ENCODE peak calls at places on chromosomes 6 and 20, in eight cellular contexts. One of them, this sample, is unnamed.

GRCh38 chr20:58647814-58648501 is 3.1 kb upstream of the STX16 start:
- DNase-seq in IMR-90: peak; percentile 82
- DNase-seq in A549: no peak
- DNase-seq in K562: no peak
- DNase-seq in WTC11: peak; percentile 8
- DNase-seq in GM12878: no peak
- DNase-seq in H1: no peak
- DNase-seq in HepG2: no peak
- DNase-seq in this sample: no peak

GRCh38 chr20:51900443-51900842 is 98.1 kb upstream of the SALL4 start:
- DNase-seq in GM12878: no peak
- DNase-seq in A549: no peak
- DNase-seq in H1: no peak
- DNase-seq in WTC11: no peak
- DNase-seq in IMR-90: no peak
- DNase-seq in HepG2: no peak
- DNase-seq in K562: no peak
- DNase-seq in this sample: no peak

GRCh38 chr6:1607557-1608221 is 2.0 kb upstream of the FOXC1 start:
- DNase-seq in IMR-90: no peak
- DNase-seq in K562: no peak
- DNase-seq in H1: peak; percentile 75
- DNase-seq in A549: no peak
- DNase-seq in GM12878: no peak
- DNase-seq in HepG2: peak; percentile 52
- DNase-seq in WTC11: peak; percentile 83
- DNase-seq in this sample: no peak

GRCh38 chr20:5557123-5557522 is 193.1 kb upstream of the SHLD1 start:
- DNase-seq in A549: peak; percentile 78
- DNase-seq in GM12878: peak; percentile 15
- DNase-seq in WTC11: peak; percentile 69
- DNase-seq in IMR-90: peak; percentile 47
- DNase-seq in H1: peak; percentile 10
- DNase-seq in K562: peak; percentile 46
- DNase-seq in HepG2: peak; percentile 61
- DNase-seq in this sample: peak; percentile 54

GRCh38 chr6:110179406-110180227 is at the start of gene WASF1:
- DNase-seq in H1: peak; percentile 96
- DNase-seq in K562: peak; percentile 90
- DNase-seq in HepG2: peak; percentile 96
- DNase-seq in WTC11: peak; percentile 96
- DNase-seq in A549: peak; percentile 96
- DNase-seq in GM12878: peak; percentile 76
- DNase-seq in IMR-90: peak; percentile 98
- DNase-seq in this sample: peak; percentile 91

GRCh38 chr20:19815553-19815991 is 57.5 kb downstream of the RIN2 start:
- DNase-seq in WTC11: no peak
- DNase-seq in K562: no peak
- DNase-seq in IMR-90: peak; percentile 99
- DNase-seq in H1: no peak
- DNase-seq in A549: peak; percentile 96
- DNase-seq in GM12878: no peak
- DNase-seq in HepG2: peak; percentile 70
- DNase-seq in this sample: no peak

GRCh38 chr20:56403465-56403864 is 8.6 kb upstream of the CASS4 start:
- DNase-seq in H1: no peak
- DNase-seq in GM12878: no peak
- DNase-seq in IMR-90: no peak
- DNase-seq in WTC11: no peak
- DNase-seq in HepG2: no peak
- DNase-seq in K562: no peak
- DNase-seq in A549: no peak
- DNase-seq in this sample: no peak

GRCh38 chr6:128482642-128483041 is 37.8 kb downstream of the PTPRK start:
- DNase-seq in H1: no peak
- DNase-seq in A549: no peak
- DNase-seq in HepG2: no peak
- DNase-seq in WTC11: no peak
- DNase-seq in IMR-90: no peak
- DNase-seq in K562: no peak
- DNase-seq in GM12878: no peak
- DNase-seq in this sample: no peak

GRCh38 chr6:148147431-148147830 is 195.2 kb upstream of the SASH1 start:
- DNase-seq in IMR-90: no peak
- DNase-seq in K562: no peak
- DNase-seq in H1: no peak
- DNase-seq in A549: no peak
- DNase-seq in WTC11: no peak
- DNase-seq in GM12878: no peak
- DNase-seq in HepG2: no peak
- DNase-seq in this sample: no peak

GRCh38 chr20:47278907-47279348 is 77.6 kb downstream of the ZMYND8 start:
- DNase-seq in WTC11: no peak
- DNase-seq in K562: peak; percentile 57
- DNase-seq in HepG2: no peak
- DNase-seq in H1: no peak
- DNase-seq in A549: peak; percentile 62
- DNase-seq in IMR-90: peak; percentile 26
- DNase-seq in GM12878: no peak
- DNase-seq in this sample: no peak

GRCh38 chr6:2765896-2766766 is 938 bp downstream of the WRNIP1 start:
- DNase-seq in A549: peak; percentile 26
- DNase-seq in WTC11: peak; percentile 47
- DNase-seq in H1: no peak
- DNase-seq in GM12878: no peak
- DNase-seq in IMR-90: peak; percentile 30
- DNase-seq in HepG2: no peak
- DNase-seq in K562: no peak
- DNase-seq in this sample: peak; percentile 83

GRCh38 chr20:45153756-45154155 is 20.9 kb upstream of the PI3 start:
- DNase-seq in H1: no peak
- DNase-seq in K562: no peak
- DNase-seq in A549: no peak
- DNase-seq in WTC11: no peak
- DNase-seq in HepG2: no peak
- DNase-seq in IMR-90: no peak
- DNase-seq in GM12878: peak; percentile 15
- DNase-seq in this sample: no peak

GRCh38 chr20:32114305-32114960 is 4.9 kb downstream of the TM9SF4 start:
- DNase-seq in HepG2: no peak
- DNase-seq in A549: no peak
- DNase-seq in IMR-90: no peak
- DNase-seq in WTC11: no peak
- DNase-seq in GM12878: no peak
- DNase-seq in K562: no peak
- DNase-seq in H1: no peak
- DNase-seq in this sample: peak; percentile 28

GRCh38 chr20:18705490-18705889 is 108.1 kb upstream of the SCP2D1 start:
- DNase-seq in HepG2: no peak
- DNase-seq in WTC11: no peak
- DNase-seq in IMR-90: peak; percentile 97
- DNase-seq in H1: no peak
- DNase-seq in A549: no peak
- DNase-seq in K562: no peak
- DNase-seq in GM12878: no peak
- DNase-seq in this sample: no peak

GRCh38 chr20:50089140-50089786 is 23.7 kb downstream of the UBE2V1 start:
- DNase-seq in A549: no peak
- DNase-seq in HepG2: no peak
- DNase-seq in WTC11: no peak
- DNase-seq in GM12878: no peak
- DNase-seq in H1: no peak
- DNase-seq in K562: no peak
- DNase-seq in IMR-90: no peak
- DNase-seq in this sample: no peak

DNA sequence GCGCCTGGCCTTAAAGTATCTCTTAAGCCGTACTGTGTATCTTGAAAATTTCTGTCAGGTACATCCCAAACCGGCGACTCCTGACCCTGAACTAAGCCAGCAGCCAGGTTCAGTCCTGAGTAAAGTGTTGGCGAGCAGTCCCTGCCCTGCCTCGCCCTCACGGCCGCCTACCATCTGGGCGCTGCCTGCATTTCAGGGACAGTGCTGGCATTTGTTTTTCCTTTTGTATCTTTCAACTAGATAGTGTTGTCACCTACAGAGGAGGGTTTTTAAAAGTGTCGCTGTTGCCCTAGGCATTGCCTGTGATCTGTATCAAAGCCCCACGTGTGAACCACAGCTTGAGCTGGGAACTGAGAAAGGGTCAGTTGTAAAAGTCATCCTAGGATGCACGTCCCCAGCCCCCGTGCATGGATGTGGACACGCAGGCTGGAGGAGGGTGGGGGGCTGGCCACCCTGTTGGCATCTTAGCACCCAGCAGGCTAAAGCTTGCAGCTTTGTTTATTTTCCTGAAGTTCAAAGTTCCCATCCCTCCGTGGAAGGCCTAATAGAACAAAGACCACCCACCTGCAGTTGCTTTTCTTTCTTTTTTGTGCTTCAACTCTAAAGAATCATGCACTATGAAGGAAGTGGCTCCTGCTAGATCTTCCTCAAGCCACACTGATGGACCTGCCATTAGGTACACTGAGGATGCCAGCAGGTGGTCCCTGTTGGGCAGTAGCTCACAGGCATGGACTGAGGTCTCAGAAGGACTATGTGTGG is 136.8 kb downstream of the ZDHHC14 start:
- DNase-seq in IMR-90: no peak
- DNase-seq in K562: no peak
- DNase-seq in WTC11: no peak
- DNase-seq in GM12878: no peak
- DNase-seq in A549: no peak
- DNase-seq in H1: no peak
- DNase-seq in HepG2: peak; percentile 54
- DNase-seq in this sample: no peak
- TF ChIP-seq USF2 in IMR-90: no peak
- TF ChIP-seq USF2 in K562: no peak
- TF ChIP-seq USF2 in WTC11: no peak
- TF ChIP-seq USF2 in GM12878: no peak
- TF ChIP-seq USF2 in A549: no peak
- TF ChIP-seq USF2 in H1: no peak
- TF ChIP-seq USF2 in HepG2: no peak
- TF ChIP-seq USF2 in this sample: no peak

DNA sequence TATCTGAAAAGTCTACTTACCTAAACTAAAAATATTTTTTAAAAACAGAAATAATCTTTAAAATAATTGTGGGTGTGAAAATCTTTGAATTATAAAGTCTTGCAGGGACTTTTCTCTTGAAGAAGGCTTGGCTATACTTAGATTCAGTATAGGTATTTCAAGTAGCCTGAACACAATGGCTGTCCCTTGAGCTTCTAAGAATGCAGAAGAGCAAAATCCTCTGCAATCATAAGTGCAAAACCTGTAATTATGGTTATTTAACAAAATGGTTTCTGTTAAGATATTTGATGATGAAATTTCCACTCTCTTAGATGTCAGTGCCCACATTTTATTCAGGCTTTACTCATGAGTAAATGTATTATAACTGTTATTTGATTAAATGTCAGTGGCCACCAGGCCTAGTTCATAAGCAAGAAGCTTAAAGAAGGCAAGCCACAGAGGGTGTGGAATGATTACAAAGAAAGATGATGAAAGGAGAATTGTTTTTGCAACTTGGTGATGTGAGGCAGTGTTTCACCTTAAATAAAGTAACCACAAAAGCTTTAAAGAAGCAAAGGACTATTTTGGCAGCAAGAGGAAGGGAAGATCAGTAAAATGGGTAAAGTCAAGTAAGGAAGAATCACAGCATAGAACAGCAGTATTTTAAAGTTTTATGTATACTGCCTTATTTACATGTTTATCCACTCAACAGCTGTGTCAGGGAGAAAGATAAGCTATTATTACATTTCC is 351.3 kb upstream of the RUNX2 start:
- DNase-seq in H1: no peak
- DNase-seq in HepG2: no peak
- DNase-seq in A549: no peak
- DNase-seq in GM12878: peak; percentile 26
- DNase-seq in IMR-90: peak; percentile 12
- DNase-seq in WTC11: no peak
- DNase-seq in K562: no peak
- DNase-seq in this sample: no peak
- TF ChIP-seq USF2 in H1: no peak
- TF ChIP-seq USF2 in HepG2: no peak
- TF ChIP-seq USF2 in A549: no peak
- TF ChIP-seq USF2 in GM12878: no peak
- TF ChIP-seq USF2 in IMR-90: no peak
- TF ChIP-seq USF2 in WTC11: no peak
- TF ChIP-seq USF2 in K562: no peak
- TF ChIP-seq USF2 in this sample: no peak

DNA sequence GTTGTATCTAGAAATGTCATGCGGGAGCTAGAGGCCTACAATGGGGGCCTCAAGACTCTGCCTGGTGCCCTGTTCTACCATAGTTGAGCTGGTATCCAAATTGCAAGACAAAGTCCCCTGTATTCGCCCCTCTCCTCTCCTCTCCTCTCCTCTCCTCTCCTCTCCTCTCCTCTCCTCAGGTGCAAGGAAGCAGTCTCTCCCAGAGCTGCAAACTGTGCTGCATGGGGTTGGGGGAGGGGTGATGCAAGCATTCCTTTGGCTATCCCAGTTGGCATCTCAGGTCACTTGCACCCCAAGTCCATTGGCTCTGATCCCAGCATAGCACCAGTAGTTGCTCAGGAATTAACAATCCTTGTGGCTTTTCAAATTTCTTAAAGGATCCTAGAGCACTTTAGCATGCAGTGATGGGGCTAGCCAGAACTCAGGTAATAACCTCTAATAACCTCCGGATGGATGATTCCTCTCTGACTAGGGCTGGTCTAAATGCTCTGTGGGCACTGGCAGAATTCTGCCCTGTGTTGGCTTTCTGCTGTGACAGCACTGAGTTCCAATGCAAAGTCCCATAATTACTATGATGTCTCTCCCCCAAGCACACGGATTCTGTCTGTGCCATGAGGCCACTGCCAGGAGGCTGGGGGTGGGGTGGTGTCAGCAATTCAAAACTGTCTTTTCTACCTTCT is 35.3 kb downstream of the TAF11 start:
- DNase-seq in WTC11: peak; percentile 25
- DNase-seq in H1: no peak
- DNase-seq in HepG2: no peak
- DNase-seq in K562: no peak
- DNase-seq in GM12878: no peak
- DNase-seq in A549: no peak
- DNase-seq in IMR-90: no peak
- DNase-seq in this sample: no peak
- TF ChIP-seq USF2 in WTC11: no peak
- TF ChIP-seq USF2 in H1: no peak
- TF ChIP-seq USF2 in HepG2: no peak
- TF ChIP-seq USF2 in K562: no peak
- TF ChIP-seq USF2 in GM12878: no peak
- TF ChIP-seq USF2 in A549: no peak
- TF ChIP-seq USF2 in IMR-90: no peak
- TF ChIP-seq USF2 in this sample: no peak

DNA sequence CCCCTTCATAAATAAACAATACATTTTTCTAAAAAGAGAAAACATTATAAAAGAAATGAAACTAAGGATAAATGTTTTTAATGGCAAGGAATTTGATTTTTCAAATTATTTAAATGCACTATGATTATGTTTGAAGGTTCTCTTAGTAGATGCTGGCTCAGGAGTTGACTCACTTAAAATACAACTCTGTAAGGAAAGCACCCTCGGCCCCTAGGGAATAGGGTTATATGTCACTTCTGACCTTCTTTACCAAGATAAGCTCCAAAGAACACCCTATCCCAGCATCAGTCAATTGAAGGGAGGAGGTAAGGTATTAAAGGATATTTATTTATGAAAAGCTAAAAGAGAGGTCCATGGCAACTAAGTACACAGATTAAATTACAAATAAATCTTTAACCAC is 6.8 kb downstream of the SNAP91 start:
- DNase-seq in GM12878: no peak
- DNase-seq in K562: no peak
- DNase-seq in WTC11: no peak
- DNase-seq in A549: no peak
- DNase-seq in H1: no peak
- DNase-seq in HepG2: no peak
- DNase-seq in IMR-90: no peak
- DNase-seq in this sample: no peak
- TF ChIP-seq USF2 in GM12878: no peak
- TF ChIP-seq USF2 in K562: no peak
- TF ChIP-seq USF2 in WTC11: no peak
- TF ChIP-seq USF2 in A549: no peak
- TF ChIP-seq USF2 in H1: no peak
- TF ChIP-seq USF2 in HepG2: no peak
- TF ChIP-seq USF2 in IMR-90: no peak
- TF ChIP-seq USF2 in this sample: no peak

This sample was measured in SK-N-SH.